ENCODE peak calls at places on chromosomes 13 and 19, in eight cellular contexts. One of them, this sample, is unnamed.

GRCh38 chr19:39795001-39795400 is 16.3 kb downstream of the LEUTX start:
- DNase-seq in amygdala: no peak
- DNase-seq in posterior cingulate gyrus: no peak
- DNase-seq in nephron progenitor cell: no peak
- DNase-seq in B cell: no peak
- DNase-seq in M059J: peak
- DNase-seq in activated CD4-positive, alpha-beta T cell treated with anti-CD3 and anti-CD28 coated beads for 24 hours: no peak
- DNase-seq in CD4-positive, alpha-beta T cell: no peak
- DNase-seq in this sample: no peak

GRCh38 chr13:111204438-111205177 is 89.5 kb downstream of the ARHGEF7 start:
- DNase-seq in amygdala: no peak
- DNase-seq in posterior cingulate gyrus: peak
- DNase-seq in nephron progenitor cell: peak
- DNase-seq in B cell: no peak
- DNase-seq in M059J: no peak
- DNase-seq in activated CD4-positive, alpha-beta T cell treated with anti-CD3 and anti-CD28 coated beads for 24 hours: no peak
- DNase-seq in CD4-positive, alpha-beta T cell: no peak
- DNase-seq in this sample: peak

GRCh38 chr13:80341771-80342271 is 895 bp upstream of the SPRY2 start:
- DNase-seq in amygdala: no peak
- DNase-seq in posterior cingulate gyrus: peak
- DNase-seq in nephron progenitor cell: peak
- DNase-seq in B cell: no peak
- DNase-seq in M059J: peak
- DNase-seq in activated CD4-positive, alpha-beta T cell treated with anti-CD3 and anti-CD28 coated beads for 24 hours: no peak
- DNase-seq in CD4-positive, alpha-beta T cell: no peak
- DNase-seq in this sample: peak

GRCh38 chr13:85497652-85498051 is 301.6 kb downstream of the SLITRK6 start:
- DNase-seq in amygdala: no peak
- DNase-seq in posterior cingulate gyrus: no peak
- DNase-seq in nephron progenitor cell: no peak
- DNase-seq in B cell: no peak
- DNase-seq in M059J: peak
- DNase-seq in activated CD4-positive, alpha-beta T cell treated with anti-CD3 and anti-CD28 coated beads for 24 hours: no peak
- DNase-seq in CD4-positive, alpha-beta T cell: no peak
- DNase-seq in this sample: peak

GRCh38 chr13:46168341-46168740 is 13.6 kb downstream of the LCP1 start:
- DNase-seq in amygdala: no peak
- DNase-seq in posterior cingulate gyrus: no peak
- DNase-seq in nephron progenitor cell: peak
- DNase-seq in B cell: no peak
- DNase-seq in M059J: peak
- DNase-seq in activated CD4-positive, alpha-beta T cell treated with anti-CD3 and anti-CD28 coated beads for 24 hours: peak
- DNase-seq in CD4-positive, alpha-beta T cell: no peak
- DNase-seq in this sample: peak

GRCh38 chr19:21751379-21751778 is 16.0 kb downstream of the ZNF100 start:
- DNase-seq in amygdala: no peak
- DNase-seq in posterior cingulate gyrus: no peak
- DNase-seq in nephron progenitor cell: no peak
- DNase-seq in B cell: no peak
- DNase-seq in M059J: peak
- DNase-seq in activated CD4-positive, alpha-beta T cell treated with anti-CD3 and anti-CD28 coated beads for 24 hours: no peak
- DNase-seq in CD4-positive, alpha-beta T cell: no peak
- DNase-seq in this sample: peak

GRCh38 chr13:36907266-36907665 is 12.8 kb downstream of the SMAD9 start:
- DNase-seq in amygdala: no peak
- DNase-seq in posterior cingulate gyrus: no peak
- DNase-seq in nephron progenitor cell: no peak
- DNase-seq in B cell: no peak
- DNase-seq in M059J: no peak
- DNase-seq in activated CD4-positive, alpha-beta T cell treated with anti-CD3 and anti-CD28 coated beads for 24 hours: no peak
- DNase-seq in CD4-positive, alpha-beta T cell: no peak
- DNase-seq in this sample: no peak

GRCh38 chr13:32911506-32911905 is 104.7 kb upstream of the KL start:
- DNase-seq in amygdala: no peak
- DNase-seq in posterior cingulate gyrus: no peak
- DNase-seq in nephron progenitor cell: peak
- DNase-seq in B cell: no peak
- DNase-seq in M059J: peak
- DNase-seq in activated CD4-positive, alpha-beta T cell treated with anti-CD3 and anti-CD28 coated beads for 24 hours: no peak
- DNase-seq in CD4-positive, alpha-beta T cell: no peak
- DNase-seq in this sample: peak

GRCh38 chr19:41845051-41845590 is 279 bp downstream of the DMRTC2 start:
- DNase-seq in amygdala: no peak
- DNase-seq in posterior cingulate gyrus: no peak
- DNase-seq in nephron progenitor cell: no peak
- DNase-seq in B cell: no peak
- DNase-seq in M059J: no peak
- DNase-seq in activated CD4-positive, alpha-beta T cell treated with anti-CD3 and anti-CD28 coated beads for 24 hours: no peak
- DNase-seq in CD4-positive, alpha-beta T cell: no peak
- DNase-seq in this sample: no peak

GRCh38 chr13:28136916-28137315 is 1.4 kb upstream of the PAN3 start:
- DNase-seq in amygdala: no peak
- DNase-seq in posterior cingulate gyrus: no peak
- DNase-seq in nephron progenitor cell: no peak
- DNase-seq in B cell: no peak
- DNase-seq in M059J: no peak
- DNase-seq in activated CD4-positive, alpha-beta T cell treated with anti-CD3 and anti-CD28 coated beads for 24 hours: no peak
- DNase-seq in CD4-positive, alpha-beta T cell: no peak
- DNase-seq in this sample: peak

GRCh38 chr13:33230178-33230881 is 55.2 kb downstream of the STARD13 start:
- DNase-seq in amygdala: no peak
- DNase-seq in posterior cingulate gyrus: no peak
- DNase-seq in nephron progenitor cell: no peak
- DNase-seq in B cell: no peak
- DNase-seq in M059J: peak
- DNase-seq in activated CD4-positive, alpha-beta T cell treated with anti-CD3 and anti-CD28 coated beads for 24 hours: no peak
- DNase-seq in CD4-positive, alpha-beta T cell: no peak
- DNase-seq in this sample: peak

GRCh38 chr19:35710784-35711723 is 6.7 kb downstream of the ZBTB32 start:
- DNase-seq in amygdala: no peak
- DNase-seq in posterior cingulate gyrus: no peak
- DNase-seq in nephron progenitor cell: no peak
- DNase-seq in B cell: peak
- DNase-seq in M059J: no peak
- DNase-seq in activated CD4-positive, alpha-beta T cell treated with anti-CD3 and anti-CD28 coated beads for 24 hours: peak
- DNase-seq in CD4-positive, alpha-beta T cell: no peak
- DNase-seq in this sample: no peak

GRCh38 chr13:109436055-109436622 is 350.2 kb downstream of the IRS2 start:
- DNase-seq in amygdala: no peak
- DNase-seq in posterior cingulate gyrus: no peak
- DNase-seq in nephron progenitor cell: no peak
- DNase-seq in B cell: no peak
- DNase-seq in M059J: peak
- DNase-seq in activated CD4-positive, alpha-beta T cell treated with anti-CD3 and anti-CD28 coated beads for 24 hours: no peak
- DNase-seq in CD4-positive, alpha-beta T cell: no peak
- DNase-seq in this sample: no peak

GRCh38 chr19:769610-770009 is 18.7 kb downstream of the MISP start:
- DNase-seq in amygdala: no peak
- DNase-seq in posterior cingulate gyrus: no peak
- DNase-seq in nephron progenitor cell: no peak
- DNase-seq in B cell: no peak
- DNase-seq in M059J: no peak
- DNase-seq in activated CD4-positive, alpha-beta T cell treated with anti-CD3 and anti-CD28 coated beads for 24 hours: no peak
- DNase-seq in CD4-positive, alpha-beta T cell: no peak
- DNase-seq in this sample: no peak

GRCh38 chr19:11658954-11659353 is 61.7 kb downstream of the ZNF627 start:
- DNase-seq in amygdala: no peak
- DNase-seq in posterior cingulate gyrus: no peak
- DNase-seq in nephron progenitor cell: no peak
- DNase-seq in B cell: no peak
- DNase-seq in M059J: no peak
- DNase-seq in activated CD4-positive, alpha-beta T cell treated with anti-CD3 and anti-CD28 coated beads for 24 hours: no peak
- DNase-seq in CD4-positive, alpha-beta T cell: no peak
- DNase-seq in this sample: no peak

GRCh38 chr19:42528354-42529247 is at the start of gene CEACAM1:
- DNase-seq in amygdala: no peak
- DNase-seq in posterior cingulate gyrus: no peak
- DNase-seq in nephron progenitor cell: no peak
- DNase-seq in B cell: peak
- DNase-seq in M059J: peak
- DNase-seq in activated CD4-positive, alpha-beta T cell treated with anti-CD3 and anti-CD28 coated beads for 24 hours: peak
- DNase-seq in CD4-positive, alpha-beta T cell: peak
- DNase-seq in this sample: no peak

GRCh38 chr13:91278888-91279287 is 68.6 kb upstream of the MIR17HG start:
- DNase-seq in amygdala: no peak
- DNase-seq in posterior cingulate gyrus: no peak
- DNase-seq in nephron progenitor cell: no peak
- DNase-seq in B cell: no peak
- DNase-seq in M059J: no peak
- DNase-seq in activated CD4-positive, alpha-beta T cell treated with anti-CD3 and anti-CD28 coated beads for 24 hours: no peak
- DNase-seq in CD4-positive, alpha-beta T cell: no peak
- DNase-seq in this sample: no peak

GRCh38 chr13:97460004-97460756 is 26.2 kb downstream of the RAP2A start:
- DNase-seq in amygdala: no peak
- DNase-seq in posterior cingulate gyrus: no peak
- DNase-seq in nephron progenitor cell: no peak
- DNase-seq in B cell: peak
- DNase-seq in M059J: no peak
- DNase-seq in activated CD4-positive, alpha-beta T cell treated with anti-CD3 and anti-CD28 coated beads for 24 hours: no peak
- DNase-seq in CD4-positive, alpha-beta T cell: no peak
- DNase-seq in this sample: no peak

GRCh38 chr19:17525141-17525540 is 13.7 kb downstream of the PGLS start:
- DNase-seq in amygdala: no peak
- DNase-seq in posterior cingulate gyrus: no peak
- DNase-seq in nephron progenitor cell: no peak
- DNase-seq in B cell: no peak
- DNase-seq in M059J: no peak
- DNase-seq in activated CD4-positive, alpha-beta T cell treated with anti-CD3 and anti-CD28 coated beads for 24 hours: no peak
- DNase-seq in CD4-positive, alpha-beta T cell: no peak
- DNase-seq in this sample: no peak

GRCh38 chr13:76769238-76769859 is 116.9 kb downstream of the KCTD12 start:
- DNase-seq in amygdala: no peak
- DNase-seq in posterior cingulate gyrus: no peak
- DNase-seq in nephron progenitor cell: no peak
- DNase-seq in B cell: no peak
- DNase-seq in M059J: peak
- DNase-seq in activated CD4-positive, alpha-beta T cell treated with anti-CD3 and anti-CD28 coated beads for 24 hours: no peak
- DNase-seq in CD4-positive, alpha-beta T cell: no peak
- DNase-seq in this sample: no peak

GRCh38 chr19:56131651-56132050 is 9.4 kb upstream of the ZNF444 start:
- DNase-seq in amygdala: no peak
- DNase-seq in posterior cingulate gyrus: no peak
- DNase-seq in nephron progenitor cell: no peak
- DNase-seq in B cell: no peak
- DNase-seq in M059J: no peak
- DNase-seq in activated CD4-positive, alpha-beta T cell treated with anti-CD3 and anti-CD28 coated beads for 24 hours: no peak
- DNase-seq in CD4-positive, alpha-beta T cell: no peak
- DNase-seq in this sample: no peak

GRCh38 chr13:42892760-42893159 is 99.3 kb downstream of the EPSTI1 start:
- DNase-seq in amygdala: no peak
- DNase-seq in posterior cingulate gyrus: no peak
- DNase-seq in nephron progenitor cell: no peak
- DNase-seq in B cell: no peak
- DNase-seq in M059J: no peak
- DNase-seq in activated CD4-positive, alpha-beta T cell treated with anti-CD3 and anti-CD28 coated beads for 24 hours: no peak
- DNase-seq in CD4-positive, alpha-beta T cell: no peak
- DNase-seq in this sample: peak

GRCh38 chr19:56137405-56137804 is 3.7 kb upstream of the ZNF444 start:
- DNase-seq in amygdala: no peak
- DNase-seq in posterior cingulate gyrus: no peak
- DNase-seq in nephron progenitor cell: no peak
- DNase-seq in B cell: no peak
- DNase-seq in M059J: no peak
- DNase-seq in activated CD4-positive, alpha-beta T cell treated with anti-CD3 and anti-CD28 coated beads for 24 hours: no peak
- DNase-seq in CD4-positive, alpha-beta T cell: no peak
- DNase-seq in this sample: no peak

GRCh38 chr13:76729690-76730089 is 156.5 kb downstream of the KCTD12 start:
- DNase-seq in amygdala: no peak
- DNase-seq in posterior cingulate gyrus: no peak
- DNase-seq in nephron progenitor cell: no peak
- DNase-seq in B cell: no peak
- DNase-seq in M059J: no peak
- DNase-seq in activated CD4-positive, alpha-beta T cell treated with anti-CD3 and anti-CD28 coated beads for 24 hours: no peak
- DNase-seq in CD4-positive, alpha-beta T cell: no peak
- DNase-seq in this sample: no peak

GRCh38 chr13:94224670-94225069 is 254.8 kb downstream of the DCT start:
- DNase-seq in amygdala: no peak
- DNase-seq in posterior cingulate gyrus: no peak
- DNase-seq in nephron progenitor cell: no peak
- DNase-seq in B cell: no peak
- DNase-seq in M059J: no peak
- DNase-seq in activated CD4-positive, alpha-beta T cell treated with anti-CD3 and anti-CD28 coated beads for 24 hours: no peak
- DNase-seq in CD4-positive, alpha-beta T cell: no peak
- DNase-seq in this sample: no peak

GRCh38 chr13:45769072-45769471 is 67.0 kb downstream of the CBY2 start:
- DNase-seq in amygdala: no peak
- DNase-seq in posterior cingulate gyrus: no peak
- DNase-seq in nephron progenitor cell: no peak
- DNase-seq in B cell: no peak
- DNase-seq in M059J: no peak
- DNase-seq in activated CD4-positive, alpha-beta T cell treated with anti-CD3 and anti-CD28 coated beads for 24 hours: no peak
- DNase-seq in CD4-positive, alpha-beta T cell: no peak
- DNase-seq in this sample: no peak

GRCh38 chr13:98325724-98326123 is 148.7 kb upstream of the RNF113B start:
- DNase-seq in amygdala: no peak
- DNase-seq in posterior cingulate gyrus: no peak
- DNase-seq in nephron progenitor cell: no peak
- DNase-seq in B cell: no peak
- DNase-seq in M059J: no peak
- DNase-seq in activated CD4-positive, alpha-beta T cell treated with anti-CD3 and anti-CD28 coated beads for 24 hours: no peak
- DNase-seq in CD4-positive, alpha-beta T cell: no peak
- DNase-seq in this sample: peak

GRCh38 chr19:5586300-5587070 is 18.7 kb upstream of the TINCR start:
- DNase-seq in amygdala: no peak
- DNase-seq in posterior cingulate gyrus: no peak
- DNase-seq in nephron progenitor cell: no peak
- DNase-seq in B cell: no peak
- DNase-seq in M059J: no peak
- DNase-seq in activated CD4-positive, alpha-beta T cell treated with anti-CD3 and anti-CD28 coated beads for 24 hours: no peak
- DNase-seq in CD4-positive, alpha-beta T cell: no peak
- DNase-seq in this sample: no peak

GRCh38 chr19:3369337-3370213 is 3.2 kb downstream of the NFIC start:
- DNase-seq in amygdala: no peak
- DNase-seq in posterior cingulate gyrus: peak
- DNase-seq in nephron progenitor cell: peak
- DNase-seq in B cell: no peak
- DNase-seq in M059J: peak
- DNase-seq in activated CD4-positive, alpha-beta T cell treated with anti-CD3 and anti-CD28 coated beads for 24 hours: no peak
- DNase-seq in CD4-positive, alpha-beta T cell: no peak
- DNase-seq in this sample: peak

GRCh38 chr19:33348301-33349010 is 25.1 kb upstream of the CEBPG start:
- DNase-seq in amygdala: no peak
- DNase-seq in posterior cingulate gyrus: no peak
- DNase-seq in nephron progenitor cell: no peak
- DNase-seq in B cell: no peak
- DNase-seq in M059J: peak
- DNase-seq in activated CD4-positive, alpha-beta T cell treated with anti-CD3 and anti-CD28 coated beads for 24 hours: no peak
- DNase-seq in CD4-positive, alpha-beta T cell: no peak
- DNase-seq in this sample: peak

GRCh38 chr13:76937416-76937815 is 10.9 kb upstream of the ACOD1 start:
- DNase-seq in amygdala: no peak
- DNase-seq in posterior cingulate gyrus: no peak
- DNase-seq in nephron progenitor cell: no peak
- DNase-seq in B cell: no peak
- DNase-seq in M059J: peak
- DNase-seq in activated CD4-positive, alpha-beta T cell treated with anti-CD3 and anti-CD28 coated beads for 24 hours: no peak
- DNase-seq in CD4-positive, alpha-beta T cell: no peak
- DNase-seq in this sample: peak

This sample was measured in RPMI7951.